ENCODE peak calls at places on chromosomes 16 and 17, in five cellular contexts. One of them, this sample, is unnamed.

GRCh38 chr16:20647736-20648135 is 49.7 kb downstream of the ACSM1 start:
- DNase-seq in stimulated activated CD8-positive, alpha-beta memory T cell treated with anti-CD3 and anti-CD28 coated beads, Interleukin-4, amount 100 ng/mL, for 24 hours: no peak
- DNase-seq in HTR-8/SVneo: no peak
- DNase-seq in iPS-NIHi11: no peak
- DNase-seq in left ventricle myocardium inferior: no peak
- DNase-seq in this sample: no peak

GRCh38 chr17:55356440-55357328 is 65.0 kb downstream of the MMD start:
- DNase-seq in stimulated activated CD8-positive, alpha-beta memory T cell treated with anti-CD3 and anti-CD28 coated beads, Interleukin-4, amount 100 ng/mL, for 24 hours: peak; percentile 47
- DNase-seq in HTR-8/SVneo: peak; percentile 78
- DNase-seq in iPS-NIHi11: peak; percentile 88
- DNase-seq in left ventricle myocardium inferior: peak; percentile 45
- DNase-seq in this sample: peak; percentile 58

GRCh38 chr16:87240211-87241134 is 76.7 kb downstream of the C16orf95 start:
- DNase-seq in stimulated activated CD8-positive, alpha-beta memory T cell treated with anti-CD3 and anti-CD28 coated beads, Interleukin-4, amount 100 ng/mL, for 24 hours: no peak
- DNase-seq in HTR-8/SVneo: peak; percentile 59
- DNase-seq in iPS-NIHi11: no peak
- DNase-seq in left ventricle myocardium inferior: no peak
- DNase-seq in this sample: peak; percentile 25

GRCh38 chr17:32876414-32877163 is at the start of gene MYO1D:
- DNase-seq in stimulated activated CD8-positive, alpha-beta memory T cell treated with anti-CD3 and anti-CD28 coated beads, Interleukin-4, amount 100 ng/mL, for 24 hours: peak; percentile 45
- DNase-seq in HTR-8/SVneo: peak; percentile 46
- DNase-seq in iPS-NIHi11: peak; percentile 69
- DNase-seq in left ventricle myocardium inferior: peak; percentile 25
- DNase-seq in this sample: peak; percentile 63

GRCh38 chr17:2277430-2278170 is 26.0 kb downstream of the SMG6 start:
- DNase-seq in stimulated activated CD8-positive, alpha-beta memory T cell treated with anti-CD3 and anti-CD28 coated beads, Interleukin-4, amount 100 ng/mL, for 24 hours: no peak
- DNase-seq in HTR-8/SVneo: no peak
- DNase-seq in iPS-NIHi11: no peak
- DNase-seq in left ventricle myocardium inferior: no peak
- DNase-seq in this sample: no peak

GRCh38 chr17:78559749-78560368 is 17.3 kb downstream of the DNAH17 start:
- DNase-seq in stimulated activated CD8-positive, alpha-beta memory T cell treated with anti-CD3 and anti-CD28 coated beads, Interleukin-4, amount 100 ng/mL, for 24 hours: no peak
- DNase-seq in HTR-8/SVneo: no peak
- DNase-seq in iPS-NIHi11: peak; percentile 74
- DNase-seq in left ventricle myocardium inferior: no peak
- DNase-seq in this sample: no peak

GRCh38 chr17:81869221-81870154 is 1.6 kb downstream of the ARHGDIA start:
- DNase-seq in stimulated activated CD8-positive, alpha-beta memory T cell treated with anti-CD3 and anti-CD28 coated beads, Interleukin-4, amount 100 ng/mL, for 24 hours: peak; percentile 36
- DNase-seq in HTR-8/SVneo: no peak
- DNase-seq in iPS-NIHi11: peak; percentile 86
- DNase-seq in left ventricle myocardium inferior: no peak
- DNase-seq in this sample: peak; percentile 39

GRCh38 chr17:58344791-58345157 is 7.2 kb downstream of the SUPT4H1 start:
- DNase-seq in stimulated activated CD8-positive, alpha-beta memory T cell treated with anti-CD3 and anti-CD28 coated beads, Interleukin-4, amount 100 ng/mL, for 24 hours: peak; percentile 50
- DNase-seq in HTR-8/SVneo: no peak
- DNase-seq in iPS-NIHi11: no peak
- DNase-seq in left ventricle myocardium inferior: no peak
- DNase-seq in this sample: no peak

GRCh38 chr16:58684001-58684353 is 593 bp downstream of the SLC38A7 start:
- DNase-seq in stimulated activated CD8-positive, alpha-beta memory T cell treated with anti-CD3 and anti-CD28 coated beads, Interleukin-4, amount 100 ng/mL, for 24 hours: no peak
- DNase-seq in HTR-8/SVneo: peak; percentile 18
- DNase-seq in iPS-NIHi11: no peak
- DNase-seq in left ventricle myocardium inferior: peak; percentile 15
- DNase-seq in this sample: no peak

GRCh38 chr17:5832886-5833285 is 237.3 kb upstream of the WSCD1 start:
- DNase-seq in stimulated activated CD8-positive, alpha-beta memory T cell treated with anti-CD3 and anti-CD28 coated beads, Interleukin-4, amount 100 ng/mL, for 24 hours: no peak
- DNase-seq in HTR-8/SVneo: no peak
- DNase-seq in iPS-NIHi11: peak; percentile 31
- DNase-seq in left ventricle myocardium inferior: no peak
- DNase-seq in this sample: peak; percentile 89

GRCh38 chr17:62919388-62919787 is 46.6 kb upstream of the TANC2 start:
- DNase-seq in stimulated activated CD8-positive, alpha-beta memory T cell treated with anti-CD3 and anti-CD28 coated beads, Interleukin-4, amount 100 ng/mL, for 24 hours: no peak
- DNase-seq in HTR-8/SVneo: peak; percentile 41
- DNase-seq in iPS-NIHi11: no peak
- DNase-seq in left ventricle myocardium inferior: no peak
- DNase-seq in this sample: peak; percentile 87

GRCh38 chr16:85245307-85246172 is 133.3 kb upstream of the CIBAR2 start:
- DNase-seq in stimulated activated CD8-positive, alpha-beta memory T cell treated with anti-CD3 and anti-CD28 coated beads, Interleukin-4, amount 100 ng/mL, for 24 hours: peak; percentile 15
- DNase-seq in HTR-8/SVneo: peak; percentile 86
- DNase-seq in iPS-NIHi11: peak; percentile 69
- DNase-seq in left ventricle myocardium inferior: no peak
- DNase-seq in this sample: peak; percentile 57

GRCh38 chr17:74439691-74440567 is 8.0 kb downstream of the GPRC5C start:
- DNase-seq in stimulated activated CD8-positive, alpha-beta memory T cell treated with anti-CD3 and anti-CD28 coated beads, Interleukin-4, amount 100 ng/mL, for 24 hours: no peak
- DNase-seq in HTR-8/SVneo: no peak
- DNase-seq in iPS-NIHi11: no peak
- DNase-seq in left ventricle myocardium inferior: no peak
- DNase-seq in this sample: no peak

GRCh38 chr16:31416371-31416770 is 11.8 kb downstream of the COX6A2 start:
- DNase-seq in stimulated activated CD8-positive, alpha-beta memory T cell treated with anti-CD3 and anti-CD28 coated beads, Interleukin-4, amount 100 ng/mL, for 24 hours: no peak
- DNase-seq in HTR-8/SVneo: no peak
- DNase-seq in iPS-NIHi11: no peak
- DNase-seq in left ventricle myocardium inferior: no peak
- DNase-seq in this sample: no peak

GRCh38 chr16:89867918-89868317 is 5.5 kb upstream of the TCF25 start:
- DNase-seq in stimulated activated CD8-positive, alpha-beta memory T cell treated with anti-CD3 and anti-CD28 coated beads, Interleukin-4, amount 100 ng/mL, for 24 hours: no peak
- DNase-seq in HTR-8/SVneo: no peak
- DNase-seq in iPS-NIHi11: no peak
- DNase-seq in left ventricle myocardium inferior: no peak
- DNase-seq in this sample: no peak

GRCh38 chr17:32719702-32720101 is 157.2 kb downstream of the MYO1D start:
- DNase-seq in stimulated activated CD8-positive, alpha-beta memory T cell treated with anti-CD3 and anti-CD28 coated beads, Interleukin-4, amount 100 ng/mL, for 24 hours: no peak
- DNase-seq in HTR-8/SVneo: no peak
- DNase-seq in iPS-NIHi11: no peak
- DNase-seq in left ventricle myocardium inferior: no peak
- DNase-seq in this sample: no peak

GRCh38 chr16:20905576-20905975 is 5.0 kb downstream of the LYRM1 start:
- DNase-seq in stimulated activated CD8-positive, alpha-beta memory T cell treated with anti-CD3 and anti-CD28 coated beads, Interleukin-4, amount 100 ng/mL, for 24 hours: no peak
- DNase-seq in HTR-8/SVneo: no peak
- DNase-seq in iPS-NIHi11: no peak
- DNase-seq in left ventricle myocardium inferior: no peak
- DNase-seq in this sample: no peak

GRCh38 chr17:81518113-81518784 is 5.7 kb upstream of the ACTG1 start:
- DNase-seq in stimulated activated CD8-positive, alpha-beta memory T cell treated with anti-CD3 and anti-CD28 coated beads, Interleukin-4, amount 100 ng/mL, for 24 hours: no peak
- DNase-seq in HTR-8/SVneo: no peak
- DNase-seq in iPS-NIHi11: peak; percentile 32
- DNase-seq in left ventricle myocardium inferior: no peak
- DNase-seq in this sample: peak; percentile 11

GRCh38 chr16:55294947-55295346 is 29.1 kb upstream of the IRX6 start:
- DNase-seq in stimulated activated CD8-positive, alpha-beta memory T cell treated with anti-CD3 and anti-CD28 coated beads, Interleukin-4, amount 100 ng/mL, for 24 hours: no peak
- DNase-seq in HTR-8/SVneo: no peak
- DNase-seq in iPS-NIHi11: no peak
- DNase-seq in left ventricle myocardium inferior: no peak
- DNase-seq in this sample: peak; percentile 62

GRCh38 chr16:27505297-27506236 is 44.1 kb downstream of the GTF3C1 start:
- DNase-seq in stimulated activated CD8-positive, alpha-beta memory T cell treated with anti-CD3 and anti-CD28 coated beads, Interleukin-4, amount 100 ng/mL, for 24 hours: no peak
- DNase-seq in HTR-8/SVneo: no peak
- DNase-seq in iPS-NIHi11: no peak
- DNase-seq in left ventricle myocardium inferior: peak; percentile 43
- DNase-seq in this sample: no peak

This sample was measured in Daoy.